ENCODE peak calls at places on chromosomes 11 and 22, in seven cellular contexts. A is cardiac muscle cell, I is transverse colon, R is omental fat pad, S is HFFc6, W is mesothelial cell of epicardium, O is neural crest cell. N is an unnamed sample.

GRCh38 chr22:17633217-17633997 is 4.9 kb upstream of the ATP6V1E1 start:
- DNase-seq in O (no peak), A (no peak), R (no peak), I (no peak), S (peak), W (no peak), N (no peak)

GRCh38 chr11:117616979-117617378 is 180.0 kb downstream of the DSCAML1 start:
- DNase-seq in I (no peak), R (no peak), W (no peak), A (no peak), O (no peak), S (no peak), N (no peak)

GRCh38 chr22:21446128-21446826 is 20.9 kb upstream of the TMEM191C start:
- DNase-seq in O (no peak), W (no peak), S (no peak), R (no peak), I (no peak), A (no peak), N (peak)

GRCh38 chr11:57597971-57598830 is 716 bp downstream of the SERPING1 start:
- DNase-seq in O (peak), S (no peak), R (peak), I (peak), A (peak), W (peak), N (peak)

GRCh38 chr22:28883917-28884753 is 763 bp downstream of the ZNRF3 start:
- DNase-seq in R (no peak), W (peak), I (peak), O (peak), S (no peak), A (peak), N (peak)

GRCh38 chr11:35851342-35851741 is 92.5 kb upstream of the LDLRAD3 start:
- DNase-seq in R (no peak), I (no peak), S (no peak), A (no peak), W (no peak), O (no peak), N (no peak)

GRCh38 chr11:12808519-12808918 is 134.3 kb downstream of the TEAD1 start:
- DNase-seq in W (no peak), A (no peak), I (no peak), O (no peak), S (peak), R (no peak), N (no peak)

GRCh38 chr22:42993651-42994275 is 21.2 kb downstream of the PACSIN2 start:
- DNase-seq in R (no peak), S (peak), O (no peak), W (no peak), A (no peak), I (no peak), N (no peak)

GRCh38 chr22:40322061-40322460 is 24.2 kb upstream of the ADSL start:
- DNase-seq in I (no peak), O (no peak), R (no peak), S (no peak), W (no peak), A (no peak), N (no peak)

GRCh38 chr22:17158176-17158567 is 905 bp downstream of the HDHD5 start:
- DNase-seq in R (no peak), O (no peak), A (no peak), S (no peak), W (no peak), I (no peak), N (no peak)

GRCh38 chr11:87039371-87039770 is 1.6 kb downstream of the TMEM135 start:
- DNase-seq in S (no peak), W (no peak), A (no peak), I (no peak), O (no peak), R (no peak), N (no peak)

GRCh38 chr11:130217632-130218031 is 58.0 kb downstream of the ST14 start:
- DNase-seq in W (no peak), O (no peak), S (no peak), R (no peak), A (no peak), I (no peak), N (no peak)

GRCh38 chr11:69297225-69297925 is 3.4 kb downstream of the MYEOV start:
- DNase-seq in I (peak), A (no peak), R (peak), O (peak), W (peak), S (peak), N (no peak)

GRCh38 chr11:63907063-63907462 is 9.9 kb downstream of the RCOR2 start:
- DNase-seq in O (no peak), S (no peak), A (no peak), W (no peak), I (no peak), R (no peak), N (peak)

GRCh38 chr11:134101292-134101691 is 32.4 kb downstream of the JAM3 start:
- DNase-seq in O (no peak), R (no peak), S (peak), W (no peak), A (no peak), I (no peak), N (no peak)

GRCh38 chr11:1913271-1914060 is 6.0 kb upstream of the TNNT3 start:
- DNase-seq in I (no peak), S (no peak), R (no peak), O (no peak), A (no peak), W (no peak), N (no peak)

GRCh38 chr11:12871251-12871650 is 137.9 kb upstream of the RASSF10 start:
- DNase-seq in R (no peak), S (peak), A (no peak), W (no peak), I (no peak), O (no peak), N (no peak)

GRCh38 chr11:17722000-17722643 is 2.8 kb downstream of the MYOD1 start:
- DNase-seq in R (no peak), W (no peak), A (no peak), I (no peak), O (no peak), S (peak), N (peak)

GRCh38 chr11:119512373-119512772 is 89.4 kb upstream of the THY1 start:
- DNase-seq in W (no peak), S (no peak), R (no peak), I (no peak), O (no peak), A (no peak), N (no peak)

GRCh38 chr22:42202669-42203068 is 67.8 kb downstream of the TCF20 start:
- DNase-seq in O (no peak), R (no peak), S (no peak), A (no peak), I (no peak), W (no peak), N (no peak)

GRCh38 chr11:133830931-133831907 is 14.1 kb downstream of the SPATA19 start:
- DNase-seq in I (no peak), A (no peak), S (no peak), O (no peak), W (no peak), R (no peak), N (no peak)

GRCh38 chr22:38098410-38099249 is 11.9 kb downstream of the BAIAP2L2 start:
- DNase-seq in W (no peak), S (peak), O (no peak), R (no peak), A (no peak), I (no peak), N (no peak)

GRCh38 chr22:31730344-31730711 is 19.6 kb downstream of the PRR14L start:
- DNase-seq in R (no peak), W (no peak), A (no peak), S (no peak), O (no peak), I (no peak), N (no peak)

GRCh38 chr22:48536691-48537591 is 1290.7 kb downstream of the BRD1 start:
- DNase-seq in W (no peak), I (no peak), S (no peak), A (no peak), O (no peak), R (no peak), N (no peak)

GRCh38 chr11:39443424-39444022 is 2015.9 kb downstream of the LRRC4C start:
- DNase-seq in R (no peak), W (no peak), I (no peak), A (no peak), S (no peak), O (no peak), N (no peak)

GRCh38 chr11:43746670-43747069 is 66.1 kb downstream of the HSD17B12 start:
- DNase-seq in O (no peak), R (no peak), A (no peak), I (no peak), S (no peak), W (no peak), N (no peak)

GRCh38 chr11:8709002-8709672 is 26.5 kb downstream of the RPL27A start:
- DNase-seq in A (no peak), R (no peak), S (peak), O (no peak), I (peak), W (no peak), N (no peak)

GRCh38 chr22:44331881-44332714 is 19.3 kb upstream of the SHISAL1 start:
- DNase-seq in R (no peak), W (no peak), O (peak), S (no peak), I (no peak), A (peak), N (peak)
- TF ChIP-seq CTCF in R (no peak), W (no peak), O (no peak), S (no peak), I (no peak), A (no peak), N (no peak)

DNA sequence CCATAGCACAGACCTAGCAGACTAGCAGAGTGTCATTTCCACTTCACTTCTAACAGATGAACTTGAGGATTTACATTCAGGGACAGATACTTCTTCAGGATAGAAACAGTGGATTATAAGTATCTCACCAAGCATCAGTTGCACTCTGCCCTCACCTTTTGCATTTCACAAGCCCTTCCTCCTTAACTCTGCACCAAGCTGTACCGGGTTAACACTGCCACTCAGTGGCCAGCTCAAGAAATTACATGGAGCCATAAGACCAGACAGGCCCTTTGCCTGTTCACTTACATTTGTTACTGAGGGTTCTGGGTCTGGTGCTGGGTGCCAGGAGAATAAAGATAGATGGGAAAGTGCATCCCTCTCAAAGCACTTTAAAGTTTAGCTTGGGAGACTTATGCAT is 309.8 kb downstream of the SHANK2 start:
- DNase-seq in R (no peak), I (no peak), A (no peak), O (peak), S (no peak), W (no peak), N (peak)
- TF ChIP-seq CTCF in R (no peak), I (no peak), A (peak), O (peak), S (peak), W (no peak), N (no peak)

GRCh38 chr22:35921777-35922176 is 106.8 kb downstream of the RBFOX2 start:
- DNase-seq in S (peak), W (no peak), A (peak), R (no peak), I (peak), O (peak), N (peak)
- TF ChIP-seq CTCF in S (peak), W (no peak), A (peak), R (no peak), I (peak), O (peak), N (peak)

DNA sequence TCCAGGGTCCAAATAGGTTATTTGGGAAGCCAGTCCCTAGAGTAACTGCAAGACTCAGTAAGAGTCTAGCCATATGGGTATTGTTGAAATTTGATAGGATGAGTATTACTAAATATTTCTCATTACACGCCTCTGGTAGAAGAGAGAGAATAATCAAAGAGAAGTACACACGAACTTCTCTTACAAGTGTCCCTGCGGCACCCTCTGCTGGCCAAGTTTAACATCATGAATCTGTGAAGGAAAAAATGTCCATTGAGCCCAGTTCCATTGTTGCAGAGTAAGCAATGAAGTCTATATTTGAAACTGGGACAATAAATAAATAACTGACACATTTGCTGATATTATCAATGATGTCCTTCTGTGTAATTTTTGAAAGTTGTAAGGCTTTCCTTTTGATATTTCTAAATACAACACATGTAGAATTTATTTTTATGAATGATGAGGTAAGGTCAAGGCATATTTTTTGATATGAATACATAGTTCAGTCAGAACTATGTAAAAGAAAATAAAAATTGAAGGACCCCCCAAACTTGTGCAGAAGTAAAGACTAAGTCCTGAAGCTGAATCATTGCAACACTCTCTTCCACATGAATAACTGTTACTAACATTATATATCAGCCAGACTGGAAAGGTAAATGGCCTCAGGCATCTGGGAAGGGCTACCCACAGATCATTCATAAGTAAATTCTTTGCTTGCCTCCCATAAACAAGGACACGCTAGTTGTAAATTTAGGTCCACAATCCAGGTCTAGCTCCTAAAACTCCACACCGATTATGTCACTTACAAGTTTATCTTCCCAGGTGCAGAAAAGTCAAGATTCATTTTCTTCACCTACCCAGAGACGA is 10.0 kb downstream of the OR51L1 start:
- DNase-seq in I (peak), R (peak), A (peak), S (peak), O (peak), W (no peak), N (peak)
- TF ChIP-seq CTCF in I (peak), R (no peak), A (peak), S (peak), O (peak), W (peak), N (peak)

GRCh38 chr11:66877585-66877984 is 20.7 kb downstream of the LRFN4 start:
- DNase-seq in W (no peak), I (no peak), A (no peak), O (no peak), S (no peak), R (no peak), N (no peak)
- TF ChIP-seq CTCF in W (no peak), I (no peak), A (no peak), O (no peak), S (no peak), R (no peak), N (no peak)

GRCh38 chr22:46084376-46084775 is 66.0 kb upstream of the PPARA start:
- DNase-seq in I (peak), R (no peak), S (no peak), W (no peak), A (no peak), O (no peak), N (no peak)

GRCh38 chr22:46086577-46087335 is 63.6 kb upstream of the PPARA start:
- DNase-seq in A (no peak), S (no peak), I (no peak), W (no peak), R (no peak), O (no peak), N (no peak)

GRCh38 chr22:46085831-46086576 is 64.3 kb upstream of the PPARA start:
- DNase-seq in O (no peak), W (no peak), A (no peak), I (peak), S (no peak), R (peak), N (no peak)

GRCh38 chr22:46083383-46084350 is 66.7 kb upstream of the PPARA start:
- DNase-seq in R (no peak), W (no peak), I (peak), S (no peak), O (no peak), A (no peak), N (no peak)

GRCh38 chr22:46084943-46085830 is 65.1 kb upstream of the PPARA start:
- DNase-seq in W (no peak), I (peak), S (no peak), O (no peak), R (no peak), A (no peak), N (no peak)
- TF ChIP-seq CTCF in W (no peak), I (no peak), S (no peak), O (no peak), R (no peak), A (no peak), N (no peak)

DNA sequence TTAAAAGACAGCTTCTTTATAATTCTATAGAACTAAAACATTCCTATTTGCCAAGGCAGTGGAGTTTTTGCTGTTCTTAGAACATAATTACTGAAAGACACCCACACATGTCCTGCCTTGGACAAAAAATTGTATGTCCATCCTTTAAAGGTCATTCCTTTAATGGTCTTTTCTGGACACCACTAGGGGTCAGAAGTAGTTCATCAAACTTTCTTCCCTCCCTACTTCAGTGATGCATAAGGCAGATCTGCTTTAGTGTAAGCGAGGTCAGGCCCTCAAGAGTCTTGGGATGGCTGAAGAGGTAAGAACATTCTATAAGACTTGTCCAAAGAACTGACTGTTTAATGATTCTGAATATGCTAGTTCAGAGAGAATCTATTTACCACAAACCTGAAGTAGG is 4.3 kb upstream of the OR51V1 start:
- DNase-seq in R (no peak), S (peak), W (no peak), O (no peak), I (no peak), A (peak), N (no peak)
- TF ChIP-seq CTCF in R (no peak), S (peak), W (no peak), O (peak), I (no peak), A (peak), N (peak)

DNA sequence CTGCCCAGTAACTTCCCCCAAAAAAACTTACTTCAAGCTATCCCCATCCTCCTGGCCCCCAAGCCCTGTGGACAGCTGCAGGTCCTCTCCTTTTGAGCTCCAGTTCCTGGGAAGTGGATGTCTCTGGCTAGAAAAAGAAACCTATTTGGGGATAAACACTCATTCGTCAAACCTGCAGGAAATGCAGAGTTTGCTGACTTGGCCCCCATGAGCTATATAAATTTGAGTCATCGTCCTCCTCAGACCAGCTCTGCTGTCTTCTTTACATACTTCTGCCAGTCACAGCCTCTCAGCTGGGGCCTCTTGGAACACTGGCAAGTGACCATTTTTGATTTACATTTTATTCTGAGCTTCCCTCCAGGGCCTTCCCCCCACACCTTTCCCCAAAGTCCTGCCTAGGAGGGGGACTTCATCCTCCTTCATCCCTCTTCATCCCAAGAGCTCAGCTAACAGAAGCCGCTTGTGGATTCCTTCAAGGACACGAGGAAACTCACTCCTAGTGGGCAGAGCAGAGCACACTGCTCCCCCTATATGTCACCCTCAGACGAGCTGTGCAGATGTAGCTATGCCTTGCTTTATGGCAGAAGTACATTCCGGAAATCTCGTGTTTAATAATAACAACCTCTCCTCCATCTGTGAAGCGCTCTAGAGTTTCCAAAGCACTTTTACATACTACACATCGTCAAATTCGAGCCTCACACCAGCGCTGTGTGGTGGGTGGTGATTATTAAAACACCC is 131.8 kb downstream of the FEZ1 start:
- DNase-seq in W (no peak), O (no peak), A (no peak), S (peak), I (no peak), R (no peak), N (no peak)
- TF ChIP-seq CTCF in W (no peak), O (no peak), A (no peak), S (peak), I (no peak), R (no peak), N (no peak)

N was measured in nephron progenitor cell.